ENCODE peak calls at places on chromosome 7, in four cellular contexts. M, G, Z and P are unnamed samples.

GRCh38 chr7:123828805-123829204 is 16.2 kb upstream of the HYAL4 start:
- DNase-seq in G (no peak), Z (no peak), M (no peak), P (no peak)

GRCh38 chr7:55690-56248 is 136.6 kb upstream of the FAM20C start:
- DNase-seq in G (no peak), Z (no peak), M (peak; percentile 32), P (no peak)

GRCh38 chr7:152395115-152395514 is 40.7 kb downstream of the KMT2C start:
- DNase-seq in M (no peak), Z (no peak), G (no peak), P (no peak)

GRCh38 chr7:31860925-31861324 is 173.9 kb downstream of the PPP1R17 start:
- DNase-seq in Z (peak; percentile 13), M (no peak), G (no peak), P (no peak)

GRCh38 chr7:42566981-42567510 is 330.0 kb upstream of the GLI3 start:
- DNase-seq in M (no peak), G (no peak), Z (no peak), P (no peak)

GRCh38 chr7:47606176-47606575 is 24.3 kb upstream of the TNS3 start:
- DNase-seq in Z (no peak), M (no peak), G (no peak), P (no peak)

GRCh38 chr7:96949766-96950165 is 55.6 kb upstream of the DLX6 start:
- DNase-seq in M (no peak), G (no peak), Z (peak; percentile 67), P (no peak)

GRCh38 chr7:46682841-46683624 is 762.0 kb upstream of the IGFBP3 start:
- DNase-seq in G (no peak), Z (no peak), M (no peak), P (no peak)

GRCh38 chr7:27204851-27205322 is 5.0 kb upstream of the HOXA13 start:
- DNase-seq in Z (no peak), M (no peak), G (no peak), P (no peak)

GRCh38 chr7:50610521-50611277 is 45.5 kb upstream of the DDC start:
- DNase-seq in M (no peak), Z (no peak), G (no peak), P (no peak)

GRCh38 chr7:148929176-148929575 is 45.1 kb upstream of the EZH2 start:
- DNase-seq in G (no peak), M (no peak), Z (peak; percentile 41), P (no peak)

GRCh38 chr7:48299580-48300169 is 128.4 kb downstream of the ABCA13 start:
- DNase-seq in Z (peak; percentile 47), M (peak; percentile 42), G (peak; percentile 17), P (peak; percentile 67)

GRCh38 chr7:3371601-3372000 is 70.5 kb downstream of the SDK1 start:
- DNase-seq in Z (no peak), M (no peak), G (no peak), P (no peak)

GRCh38 chr7:65798111-65799075 is 74.5 kb upstream of the VKORC1L1 start:
- DNase-seq in G (peak; percentile 67), Z (no peak), M (no peak), P (no peak)

GRCh38 chr7:99559276-99559915 is 954 bp downstream of the ZNF655 start:
- DNase-seq in G (no peak), M (no peak), Z (no peak), P (no peak)

GRCh38 chr7:116399808-116400207 is 99.7 kb upstream of the CAV2 start:
- DNase-seq in M (no peak), G (no peak), Z (no peak), P (no peak)

GRCh38 chr7:141265668-141266067 is 191.8 kb downstream of the TMEM178B start:
- DNase-seq in G (no peak), Z (no peak), M (no peak), P (no peak)

GRCh38 chr7:137036768-137037167 is 168.3 kb downstream of the CHRM2 start:
- DNase-seq in G (no peak), M (no peak), Z (no peak), P (no peak)

GRCh38 chr7:98618786-98619185 is 1.7 kb downstream of the NPTX2 start:
- DNase-seq in Z (no peak), M (no peak), G (no peak), P (no peak)

GRCh38 chr7:48004023-48004422 is 24.6 kb upstream of the HUS1 start:
- DNase-seq in M (no peak), Z (no peak), G (no peak), P (no peak)

GRCh38 chr7:22826593-22826992 is 3.9 kb upstream of the TOMM7 start:
- DNase-seq in M (no peak), G (no peak), Z (no peak), P (no peak)

GRCh38 chr7:142583424-142583823 is 165.8 kb upstream of the PRSS1 start:
- DNase-seq in G (peak; percentile 58), Z (no peak), M (no peak), P (no peak)

GRCh38 chr7:50335795-50336754 is 31.6 kb downstream of the IKZF1 start:
- DNase-seq in Z (no peak), G (no peak), M (peak; percentile 88), P (no peak)

GRCh38 chr7:17520941-17521340 is 222.5 kb downstream of the AHR start:
- DNase-seq in M (no peak), G (no peak), Z (no peak), P (no peak)

GRCh38 chr7:159115601-159116501 is 28.8 kb downstream of the VIPR2 start:
- DNase-seq in Z (no peak), G (no peak), M (no peak), P (no peak)

GRCh38 chr7:31082450-31082849 is 30.3 kb downstream of the ADCYAP1R1 start:
- DNase-seq in G (no peak), M (no peak), Z (no peak), P (no peak)

GRCh38 chr7:27115161-27116018 is 12.9 kb upstream of the HOXA2 start:
- DNase-seq in Z (no peak), M (no peak), G (no peak), P (peak; percentile 46)

GRCh38 chr7:102426268-102427031 is 6.9 kb upstream of the ORAI2 start:
- DNase-seq in M (no peak), G (peak; percentile 89), Z (no peak), P (no peak)

GRCh38 chr7:142440219-142441073 is 182.6 kb upstream of the PRSS58 start:
- DNase-seq in G (no peak), Z (peak; percentile 4), M (no peak), P (no peak)

GRCh38 chr7:38929460-38930171 is 20.6 kb upstream of the VPS41 start:
- DNase-seq in M (peak; percentile 18), Z (no peak), G (no peak), P (no peak)

GRCh38 chr7:142811154-142811737 is 40.5 kb downstream of the PRSS2 start:
- DNase-seq in Z (peak; percentile 28), G (no peak), M (peak; percentile 77), P (no peak)

GRCh38 chr7:20578257-20578771 is 37.2 kb upstream of the ABCB5 start:
- DNase-seq in M (no peak), Z (no peak), G (no peak), P (no peak)

GRCh38 chr7:64887756-64888508 is 15.1 kb upstream of the ZNF273 start:
- DNase-seq in G (no peak), Z (peak; percentile 27), M (no peak), P (peak; percentile 74)

GRCh38 chr7:108442039-108442568 is 14.1 kb downstream of the NRCAM start:
- DNase-seq in G (no peak), M (no peak), Z (no peak), P (no peak)

GRCh38 chr7:25722856-25723255 is 429.1 kb upstream of the NFE2L3 start:
- DNase-seq in G (no peak), M (no peak), Z (no peak), P (no peak)

GRCh38 chr7:12770227-12770975 is 83.0 kb downstream of the ARL4A start:
- DNase-seq in G (no peak), M (no peak), Z (peak; percentile 5), P (no peak)

GRCh38 chr7:131829911-131830310 is 273.5 kb upstream of the PODXL start:
- DNase-seq in M (no peak), G (no peak), Z (no peak), P (peak; percentile 76)
- TF ChIP-seq CBFB in M (no peak), G (no peak), Z (no peak), P (no peak)

DNA sequence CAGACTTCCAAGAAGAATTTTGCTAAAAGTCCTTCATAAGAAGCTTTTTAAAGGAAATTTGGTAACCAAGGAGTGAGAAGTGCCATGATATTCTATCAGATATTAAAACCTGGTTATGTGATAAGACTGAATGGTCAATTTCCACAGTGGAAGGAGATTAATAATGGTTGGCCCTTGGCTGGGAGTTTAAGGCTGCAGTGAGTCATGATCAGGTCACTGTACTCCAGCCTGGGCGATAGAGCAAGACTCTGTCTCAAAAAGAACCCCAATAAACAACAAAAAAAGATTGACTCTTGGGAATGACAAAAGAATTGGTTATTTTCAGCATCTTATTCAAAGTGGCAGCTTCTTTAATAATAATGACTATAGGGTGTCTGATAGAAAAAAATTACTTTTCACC is 37.2 kb downstream of the EXOC4 start:
- DNase-seq in M (no peak), Z (no peak), G (no peak), P (no peak)
- TF ChIP-seq CBFB in M (no peak), Z (no peak), G (no peak), P (no peak)

GRCh38 chr7:157887400-157887799 is 550.6 kb downstream of the DNAJB6 start:
- DNase-seq in M (no peak), Z (no peak), G (no peak), P (no peak)

GRCh38 chr7:157885140-157885539 is 548.3 kb downstream of the DNAJB6 start:
- DNase-seq in G (no peak), M (no peak), Z (no peak), P (no peak)

GRCh38 chr7:157886711-157887110 is 549.9 kb downstream of the DNAJB6 start:
- DNase-seq in M (no peak), Z (no peak), G (no peak), P (no peak)

GRCh38 chr7:157886261-157886660 is 549.5 kb downstream of the DNAJB6 start:
- DNase-seq in G (no peak), Z (no peak), M (no peak), P (no peak)

GRCh38 chr7:157884461-157885062 is 547.8 kb downstream of the DNAJB6 start:
- DNase-seq in M (no peak), Z (no peak), G (no peak), P (no peak)
- TF ChIP-seq CBFB in M (no peak), Z (no peak), G (no peak), P (no peak)

DNA sequence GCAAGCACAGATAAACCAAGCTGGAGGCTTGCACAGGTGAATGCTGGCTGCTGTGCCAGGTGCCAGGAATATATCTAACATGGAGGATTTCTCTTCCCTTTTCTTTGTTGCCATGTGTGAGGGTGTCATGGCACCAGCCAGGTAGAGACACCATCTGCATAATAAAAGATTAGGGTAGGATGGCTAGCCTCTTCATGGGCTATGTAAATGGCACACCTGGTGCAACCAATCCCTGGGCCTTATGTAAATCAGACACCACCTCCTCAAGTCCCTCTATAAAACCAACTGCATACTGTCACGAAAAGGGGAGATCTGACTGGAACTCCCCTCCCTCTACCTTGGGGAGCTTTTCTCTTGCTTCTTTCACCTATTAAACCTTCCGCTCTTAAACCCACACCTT is 322.5 kb upstream of the POM121L12 start:
- DNase-seq in M (no peak), Z (no peak), G (no peak), P (no peak)
- TF ChIP-seq CBFB in M (no peak), Z (no peak), G (no peak), P (no peak)